ENCODE peak calls at places on chromosome 13, in four cellular contexts. A is A549, H is WTC11, L is esophagus squamous epithelium. O is an unnamed sample.

GRCh38 chr13:44165172-44165894 is 208.3 kb upstream of the SERP2 start:
- DNase-seq in A (no peak), H (no peak), L (no peak), O (no peak)

GRCh38 chr13:37492061-37492460 is 106.5 kb downstream of the POSTN start:
- DNase-seq in A (no peak), H (no peak), L (no peak), O (no peak)

GRCh38 chr13:94157705-94158218 is 321.7 kb downstream of the DCT start:
- DNase-seq in A (no peak), H (no peak), L (no peak), O (no peak)

GRCh38 chr13:110197041-110197440 is 109.9 kb downstream of the COL4A1 start:
- DNase-seq in A (no peak), H (no peak), L (no peak), O (no peak)

GRCh38 chr13:80339841-80340642 is 884 bp downstream of the SPRY2 start:
- DNase-seq in A (no peak), H (peak; percentile 30), L (no peak), O (peak; percentile 60)

GRCh38 chr13:36084131-36084530 is 47.1 kb downstream of the DCLK1 start:
- DNase-seq in A (no peak), H (no peak), L (no peak), O (no peak)

GRCh38 chr13:99610702-99611289 is 109.5 kb downstream of the TM9SF2 start:
- DNase-seq in A (no peak), H (no peak), L (no peak), O (no peak)

GRCh38 chr13:49253310-49253709 is 5.6 kb downstream of the CDADC1 start:
- DNase-seq in A (no peak), H (no peak), L (no peak), O (no peak)

GRCh38 chr13:97030705-97031452 is 36.6 kb upstream of the OXGR1 start:
- DNase-seq in A (peak; percentile 31), H (no peak), L (no peak), O (peak; percentile 28)

GRCh38 chr13:71751074-71751473 is 115.9 kb downstream of the DACH1 start:
- DNase-seq in A (no peak), H (no peak), L (no peak), O (no peak)

GRCh38 chr13:109778102-109778542 is 8.3 kb downstream of the IRS2 start:
- DNase-seq in A (no peak), H (no peak), L (no peak), O (peak; percentile 29)

GRCh38 chr13:72151241-72151640 is 284.2 kb upstream of the DACH1 start:
- DNase-seq in A (no peak), H (no peak), L (no peak), O (no peak)

GRCh38 chr13:82963466-82963865 is 918.8 kb downstream of the SLITRK1 start:
- DNase-seq in A (no peak), H (no peak), L (no peak), O (no peak)

GRCh38 chr13:69935043-69935442 is 172.6 kb upstream of the ATXN8OS start:
- DNase-seq in A (no peak), H (no peak), L (no peak), O (no peak)

GRCh38 chr13:100666124-100666523 is 8.5 kb downstream of the TMTC4 start:
- DNase-seq in A (no peak), H (no peak), L (no peak), O (no peak)

GRCh38 chr13:45257638-45258338 is 56.9 kb upstream of the KCTD4 start:
- DNase-seq in A (no peak), H (no peak), L (no peak), O (no peak)

GRCh38 chr13:85990397-85990796 is 191.2 kb upstream of the SLITRK6 start:
- DNase-seq in A (no peak), H (no peak), L (no peak), O (no peak)

GRCh38 chr13:110070046-110070445 is 236.9 kb downstream of the COL4A1 start:
- DNase-seq in A (no peak), H (no peak), L (no peak), O (peak; percentile 79)

GRCh38 chr13:51479199-51479523 is 26.3 kb upstream of the INTS6 start:
- DNase-seq in A (no peak), H (no peak), L (no peak), O (no peak)

GRCh38 chr13:105441406-105441805 is 1094.1 kb downstream of the EFNB2 start:
- DNase-seq in A (no peak), H (no peak), L (no peak), O (no peak)

GRCh38 chr13:51806571-51806970 is 2.6 kb upstream of the DHRS12 start:
- DNase-seq in A (no peak), H (no peak), L (no peak), O (no peak)

GRCh38 chr13:40116008-40116407 is 460.5 kb downstream of the COG6 start:
- DNase-seq in A (peak; percentile 60), H (no peak), L (no peak), O (no peak)

GRCh38 chr13:44296856-44297255 is 76.8 kb upstream of the SERP2 start:
- DNase-seq in A (no peak), H (no peak), L (no peak), O (no peak)

GRCh38 chr13:62119739-62120700 is 704.4 kb upstream of the PCDH20 start:
- DNase-seq in A (peak; percentile 1), H (no peak), L (no peak), O (peak; percentile 15)

GRCh38 chr13:29593605-29594297 is 1.7 kb downstream of the SLC7A1 start:
- DNase-seq in A (no peak), H (no peak), L (no peak), O (no peak)

GRCh38 chr13:29591310-29591709 is 4.2 kb downstream of the SLC7A1 start:
- DNase-seq in A (no peak), H (no peak), L (no peak), O (no peak)

GRCh38 chr13:29589234-29589633 is 6.3 kb downstream of the SLC7A1 start:
- DNase-seq in A (no peak), H (no peak), L (no peak), O (peak; percentile 53)

GRCh38 chr13:29587645-29588044 is 7.8 kb downstream of the SLC7A1 start:
- DNase-seq in A (no peak), H (no peak), L (no peak), O (no peak)

GRCh38 chr13:29589967-29590366 is 5.5 kb downstream of the SLC7A1 start:
- DNase-seq in A (no peak), H (peak; percentile 57), L (no peak), O (peak; percentile 58)
- TF ChIP-seq CTCF in A (no peak), H (no peak), L (no peak), O (peak; percentile 50)

GRCh38 chr13:24308068-24308445 is 1.3 kb upstream of the C1QTNF9 start:
- DNase-seq in A (no peak), H (no peak), L (no peak), O (no peak)

GRCh38 chr13:24308488-24309020 is 826 bp upstream of the C1QTNF9 start:
- DNase-seq in A (no peak), H (no peak), L (no peak), O (no peak)

GRCh38 chr13:24313449-24313848 is 4.1 kb downstream of the C1QTNF9 start:
- DNase-seq in A (no peak), H (no peak), L (no peak), O (no peak)
- TF ChIP-seq CTCF in A (peak; percentile 23), H (no peak), L (no peak), O (peak; percentile 26)

GRCh38 chr13:59873856-59874255 is 289.9 kb downstream of the DIAPH3 start:
- DNase-seq in A (no peak), H (no peak), L (no peak), O (no peak)

GRCh38 chr13:59879281-59879680 is 284.4 kb downstream of the DIAPH3 start:
- DNase-seq in A (no peak), H (no peak), L (no peak), O (no peak)

GRCh38 chr13:59877933-59878332 is 285.8 kb downstream of the DIAPH3 start:
- DNase-seq in A (no peak), H (no peak), L (no peak), O (no peak)

GRCh38 chr13:59873309-59873708 is 290.4 kb downstream of the DIAPH3 start:
- DNase-seq in A (no peak), H (no peak), L (no peak), O (no peak)

DNA sequence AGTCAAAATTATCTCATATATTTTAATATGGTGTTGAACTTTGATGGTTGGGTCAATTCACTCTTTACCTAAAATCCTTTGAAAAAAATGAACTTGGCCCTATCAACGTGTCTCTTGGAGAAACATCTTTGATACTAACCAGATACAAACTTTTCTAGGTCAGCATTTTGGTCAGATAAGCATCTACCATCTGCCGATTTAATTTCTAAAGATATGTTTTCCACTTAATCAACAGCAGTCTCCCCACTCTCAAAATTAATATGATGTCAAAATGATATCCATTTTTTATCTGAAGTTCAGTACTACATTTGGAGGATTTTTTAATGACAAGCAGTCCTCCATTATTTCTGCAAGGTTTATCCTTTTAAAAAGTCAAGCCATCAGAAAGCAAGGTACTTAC is 288.8 kb downstream of the DIAPH3 start:
- DNase-seq in A (no peak), H (no peak), L (no peak), O (no peak)
- TF ChIP-seq CTCF in A (no peak), H (no peak), L (no peak), O (no peak)

DNA sequence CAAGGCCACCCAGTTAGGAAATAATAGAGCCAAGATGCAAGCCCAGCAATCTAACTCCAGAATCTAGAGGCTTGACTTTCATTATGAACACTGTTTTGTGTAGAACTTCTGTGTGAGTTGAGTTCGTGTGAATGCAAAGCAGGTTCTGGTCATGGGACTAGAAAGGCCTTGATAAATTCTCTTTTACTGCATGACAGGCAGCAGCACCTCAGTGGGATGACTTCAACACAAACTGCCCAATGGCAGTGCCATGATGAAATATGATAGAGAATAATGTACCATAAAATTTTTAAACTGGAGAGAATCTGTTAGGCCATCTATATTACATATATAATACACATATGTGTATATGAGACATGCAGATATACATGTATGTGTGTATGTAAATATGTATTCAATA is 214.5 kb downstream of the KLF5 start:
- DNase-seq in A (no peak), H (no peak), L (no peak), O (no peak)
- TF ChIP-seq CTCF in A (no peak), H (no peak), L (no peak), O (no peak)

GRCh38 chr13:22738357-22738756 is 442.4 kb upstream of the SGCG start:
- DNase-seq in A (no peak), H (no peak), L (no peak), O (no peak)

GRCh38 chr13:22736084-22736767 is 444.6 kb upstream of the SGCG start:
- DNase-seq in A (no peak), H (peak; percentile 17), L (no peak), O (no peak)

GRCh38 chr13:22740264-22740663 is 440.5 kb upstream of the SGCG start:
- DNase-seq in A (no peak), H (peak; percentile 25), L (no peak), O (peak; percentile 49)

GRCh38 chr13:22736768-22737092 is 444.0 kb upstream of the SGCG start:
- DNase-seq in A (no peak), H (no peak), L (no peak), O (no peak)

GRCh38 chr13:22735381-22735995 is 445.3 kb upstream of the SGCG start:
- DNase-seq in A (no peak), H (no peak), L (no peak), O (peak; percentile 30)
- TF ChIP-seq CTCF in A (peak; percentile 34), H (no peak), L (no peak), O (peak; percentile 40)